ENCODE peak calls at places on chromosomes 6 and 20, in nine cellular contexts. G is NCI-H345; S is substantia nigra; D is stimulated activated CD8-positive, alpha-beta memory T cell treated with anti-CD3 and anti-CD28 coated beads, Interleukin-15, amount 100 ng/mL, for 48 hours; P is stimulated activated CD4-positive, alpha-beta T cell treated with anti-CD3 and anti-CD28 coated beads, Interleukin-2, amount 100 ng/mL, for 48 hours; O is GM04504; A is progenitor cell of endocrine pancreas; E is H7; N is heart right ventricle. L is an unnamed sample.

GRCh38 chr6:123171341-123171740 is 175.3 kb downstream of the CLVS2 start:
- DNase-seq in G (no peak), S (no peak), D (no peak), P (no peak), O (no peak), A (no peak), E (no peak), N (no peak), L (no peak)

GRCh38 chr20:45897692-45898091 is 6.6 kb downstream of the CTSA start:
- DNase-seq in G (no peak), S (no peak), D (no peak), P (no peak), O (no peak), A (no peak), E (no peak), N (no peak), L (no peak)

GRCh38 chr6:33513213-33513612 is 58.8 kb downstream of the ZBTB9 start:
- DNase-seq in G (no peak), S (no peak), D (no peak), P (no peak), O (no peak), A (no peak), E (no peak), N (no peak), L (no peak)

GRCh38 chr6:55449219-55449618 is 122.0 kb downstream of the GFRAL start:
- DNase-seq in G (no peak), S (no peak), D (no peak), P (no peak), O (no peak), A (no peak), E (peak), N (no peak), L (no peak)

GRCh38 chr20:6665621-6666345 is 101.7 kb upstream of the BMP2 start:
- DNase-seq in G (peak), S (no peak), D (no peak), P (no peak), O (no peak), A (no peak), E (no peak), N (no peak), L (no peak)

GRCh38 chr20:44131704-44132103 is 55.3 kb downstream of the JPH2 start:
- DNase-seq in G (no peak), S (no peak), D (no peak), P (no peak), O (no peak), A (no peak), E (no peak), N (no peak), L (no peak)

GRCh38 chr20:40689100-40689942 is at the start of gene MAFB:
- DNase-seq in G (peak), S (peak), D (peak), P (peak), O (peak), A (peak), E (peak), N (peak), L (peak)

GRCh38 chr6:28802417-28803336 is 121.1 kb downstream of the TRIM27 start:
- DNase-seq in G (no peak), S (no peak), D (no peak), P (no peak), O (no peak), A (no peak), E (peak), N (no peak), L (no peak)

GRCh38 chr6:125310994-125311649 is 9.4 kb upstream of the HDDC2 start:
- DNase-seq in G (peak), S (peak), D (no peak), P (no peak), O (peak), A (no peak), E (peak), N (peak), L (no peak)

GRCh38 chr6:16257999-16258708 is 19.8 kb downstream of the GMPR start:
- DNase-seq in G (no peak), S (peak), D (no peak), P (no peak), O (no peak), A (no peak), E (no peak), N (no peak), L (no peak)

GRCh38 chr6:30599625-30600324 is 17.3 kb downstream of the PPP1R10 start:
- DNase-seq in G (no peak), S (no peak), D (no peak), P (no peak), O (no peak), A (no peak), E (no peak), N (no peak), L (no peak)

GRCh38 chr20:60036346-60037119 is 78.3 kb downstream of the CDH26 start:
- DNase-seq in G (no peak), S (no peak), D (no peak), P (no peak), O (no peak), A (no peak), E (no peak), N (no peak), L (no peak)

GRCh38 chr20:61588356-61589054 is 336.4 kb downstream of the CDH4 start:
- DNase-seq in G (no peak), S (no peak), D (no peak), P (no peak), O (peak), A (no peak), E (peak), N (no peak), L (no peak)

GRCh38 chr6:75345413-75345812 is 60.8 kb upstream of the TMEM30A start:
- DNase-seq in G (no peak), S (no peak), D (no peak), P (no peak), O (no peak), A (no peak), E (no peak), N (no peak), L (no peak)

GRCh38 chr6:43037197-43037596 is 15.8 kb downstream of the RRP36 start:
- DNase-seq in G (no peak), S (no peak), D (no peak), P (no peak), O (no peak), A (no peak), E (no peak), N (peak), L (no peak)

GRCh38 chr6:56399250-56399671 is 151.9 kb upstream of the COL21A1 start:
- DNase-seq in G (no peak), S (no peak), D (no peak), P (no peak), O (no peak), A (no peak), E (peak), N (no peak), L (no peak)

GRCh38 chr20:49288784-49289696 is 11.2 kb upstream of the ZNFX1 start:
- DNase-seq in G (peak), S (no peak), D (no peak), P (no peak), O (no peak), A (no peak), E (no peak), N (no peak), L (no peak)

GRCh38 chr20:32637311-32637710 is 36.4 kb downstream of the C20orf203 start:
- DNase-seq in G (no peak), S (no peak), D (no peak), P (no peak), O (no peak), A (no peak), E (no peak), N (no peak), L (no peak)

GRCh38 chr6:112177081-112177480 is 77.3 kb downstream of the LAMA4 start:
- DNase-seq in G (no peak), S (no peak), D (no peak), P (no peak), O (no peak), A (no peak), E (no peak), N (no peak), L (no peak)

GRCh38 chr6:155795173-155795796 is 339.6 kb upstream of the NOX3 start:
- DNase-seq in G (no peak), S (no peak), D (no peak), P (no peak), O (no peak), A (no peak), E (no peak), N (no peak), L (no peak)

GRCh38 chr20:47258745-47259695 is 97.5 kb downstream of the ZMYND8 start:
- DNase-seq in G (no peak), S (no peak), D (no peak), P (no peak), O (no peak), A (no peak), E (no peak), N (peak), L (no peak)

GRCh38 chr20:57469418-57470211 is 55.3 kb downstream of the CTCFL start:
- DNase-seq in G (no peak), S (no peak), D (no peak), P (no peak), O (no peak), A (no peak), E (peak), N (peak), L (no peak)

GRCh38 chr20:59781236-59781635 is 152.2 kb downstream of the SYCP2 start:
- DNase-seq in G (no peak), S (no peak), D (no peak), P (no peak), O (no peak), A (no peak), E (peak), N (no peak), L (peak)

GRCh38 chr6:101000334-101000733 is 119.2 kb upstream of the ASCC3 start:
- DNase-seq in G (no peak), S (no peak), D (no peak), P (no peak), O (no peak), A (no peak), E (no peak), N (no peak), L (no peak)

GRCh38 chr6:137271245-137272183 is 52.3 kb upstream of the IFNGR1 start:
- DNase-seq in G (peak), S (no peak), D (no peak), P (no peak), O (peak), A (no peak), E (peak), N (no peak), L (no peak)

GRCh38 chr20:3409417-3409816 is 1.9 kb upstream of the DNAAF9 start:
- DNase-seq in G (no peak), S (no peak), D (no peak), P (no peak), O (no peak), A (no peak), E (no peak), N (no peak), L (no peak)

GRCh38 chr20:53316221-53316937 is 277.3 kb downstream of the ZNF217 start:
- DNase-seq in G (no peak), S (no peak), D (no peak), P (no peak), O (no peak), A (no peak), E (no peak), N (no peak), L (no peak)

GRCh38 chr6:29603456-29603855 is 18.5 kb downstream of the OR2H2 start:
- DNase-seq in G (no peak), S (no peak), D (no peak), P (no peak), O (no peak), A (no peak), E (peak), N (no peak), L (no peak)

L was measured in mesenteric fat pad.